ENCODE peak calls at places on chromosomes 1 and 21, in five cellular contexts. W is Ammon's horn, V is HEK293T, D is COLO829, I is GM12865. J is an unnamed sample.

GRCh38 chr1:21868941-21869454 is 56.9 kb downstream of the LDLRAD2 start:
- DNase-seq in W (no peak), V (no peak), D (no peak), I (no peak), J (no peak)

GRCh38 chr1:9630331-9631081 is 21.0 kb upstream of the PIK3CD start:
- DNase-seq in W (no peak), V (no peak), D (no peak), I (peak), J (no peak)

GRCh38 chr1:27624467-27625233 is 10.3 kb downstream of the FGR start:
- DNase-seq in W (no peak), V (no peak), D (no peak), I (peak), J (no peak)

GRCh38 chr1:221777434-221778072 is 35.7 kb upstream of the DUSP10 start:
- DNase-seq in W (no peak), V (no peak), D (no peak), I (peak), J (no peak)

GRCh38 chr21:38760762-38761155 is 45.0 kb upstream of the ETS2 start:
- DNase-seq in W (no peak), V (no peak), D (no peak), I (no peak), J (no peak)

GRCh38 chr1:200253774-200254495 is 155.9 kb downstream of the ZNF281 start:
- DNase-seq in W (no peak), V (no peak), D (no peak), I (peak), J (no peak)

GRCh38 chr1:75795703-75796193 is 934 bp upstream of the MSH4 start:
- DNase-seq in W (no peak), V (no peak), D (no peak), I (peak), J (no peak)

GRCh38 chr21:42171091-42172053 is 47.6 kb upstream of the ABCG1 start:
- DNase-seq in W (peak), V (no peak), D (peak), I (no peak), J (peak)

GRCh38 chr21:28523367-28523766 is 469.3 kb downstream of the LTN1 start:
- DNase-seq in W (no peak), V (no peak), D (no peak), I (no peak), J (no peak)